ENCODE peak calls at places on chromosomes 3 and 15, in four cellular contexts. C, G, N and Q are unnamed samples.
A peak's percentile ranks its signal among the peaks of the same experiment; 100 is the strongest.

GRCh38 chr3:66483006-66483928 is 17.6 kb downstream of the LRIG1 start:
- DNase-seq in C (peak; percentile 85), G (no peak), N (peak; percentile 58), Q (no peak)

GRCh38 chr3:50226888-50227389 is 9.1 kb upstream of the GNAI2 start:
- DNase-seq in C (peak; percentile 59), G (peak; percentile 63), N (no peak), Q (peak; percentile 45)

GRCh38 chr3:123638936-123639680 is 54.3 kb upstream of the HACD2 start:
- DNase-seq in C (no peak), G (no peak), N (no peak), Q (no peak)

GRCh38 chr3:184372911-184373310 is 5.1 kb downstream of the THPO start:
- DNase-seq in C (no peak), G (no peak), N (no peak), Q (no peak)

GRCh38 chr15:39835550-39835949 is 52.9 kb upstream of the FSIP1 start:
- DNase-seq in C (no peak), G (peak; percentile 10), N (no peak), Q (no peak)

GRCh38 chr3:58036287-58037032 is 28.2 kb downstream of the FLNB start:
- DNase-seq in C (no peak), G (no peak), N (no peak), Q (no peak)

GRCh38 chr3:111831840-111832239 is 27.2 kb upstream of the PHLDB2 start:
- DNase-seq in C (no peak), G (no peak), N (no peak), Q (no peak)

GRCh38 chr3:127824151-127824825 is 2.0 kb upstream of the MGLL start:
- DNase-seq in C (no peak), G (no peak), N (no peak), Q (no peak)

GRCh38 chr3:62630664-62631063 is 244.6 kb downstream of the CADPS start:
- DNase-seq in C (no peak), G (no peak), N (no peak), Q (no peak)

GRCh38 chr3:146581877-146582508 is 23.2 kb downstream of the PLSCR5 start:
- DNase-seq in C (no peak), G (peak; percentile 13), N (no peak), Q (no peak)

GRCh38 chr3:79766474-79767193 is 1.2 kb downstream of the ROBO1 start:
- DNase-seq in C (no peak), G (no peak), N (no peak), Q (peak; percentile 78)

GRCh38 chr3:174387736-174388135 is 471.4 kb upstream of the NAALADL2 start:
- DNase-seq in C (no peak), G (no peak), N (no peak), Q (no peak)

GRCh38 chr15:65916041-65916663 is 46.9 kb downstream of the RAB11A start:
- DNase-seq in C (no peak), G (no peak), N (no peak), Q (no peak)

GRCh38 chr15:76206325-76206976 is 104.8 kb downstream of the ETFA start:
- DNase-seq in C (peak; percentile 93), G (peak; percentile 40), N (peak; percentile 91), Q (peak; percentile 84)

GRCh38 chr15:101050647-101051290 is 131.6 kb downstream of the LRRK1 start:
- DNase-seq in C (no peak), G (no peak), N (no peak), Q (no peak)

GRCh38 chr3:197015790-197016705 is 13.6 kb downstream of the MELTF start:
- DNase-seq in C (no peak), G (no peak), N (no peak), Q (peak; percentile 50)

GRCh38 chr3:197017003-197017402 is 12.6 kb downstream of the MELTF start:
- DNase-seq in C (no peak), G (no peak), N (no peak), Q (no peak)

GRCh38 chr3:197014942-197015575 is 14.6 kb downstream of the MELTF start:
- DNase-seq in C (no peak), G (no peak), N (no peak), Q (no peak)

GRCh38 chr3:197012021-197012883 is 17.4 kb downstream of the MELTF start:
- DNase-seq in C (no peak), G (no peak), N (no peak), Q (no peak)

DNA sequence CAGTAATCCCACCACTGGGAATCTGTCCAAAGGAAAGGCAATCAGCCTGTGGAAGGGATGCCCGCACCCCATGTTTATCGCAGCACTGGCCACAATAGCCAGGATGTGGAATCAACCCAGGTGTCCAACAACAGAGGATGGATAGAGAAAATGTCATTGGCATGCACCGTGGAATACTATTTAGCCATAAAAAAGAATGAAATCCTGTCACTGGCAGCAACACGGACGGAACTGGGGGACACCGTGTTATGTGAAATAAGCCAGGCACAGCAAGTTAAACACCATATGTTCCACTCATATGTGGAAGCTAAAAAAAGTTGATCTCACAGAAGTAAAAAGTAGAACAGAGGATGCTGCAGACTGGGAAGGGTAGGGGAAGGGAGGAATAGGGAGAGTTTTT is 15.6 kb downstream of the MELTF start:
- DNase-seq in C (no peak), G (no peak), N (no peak), Q (no peak)
- TF ChIP-seq POLR2A in C (no peak), G (no peak), N (no peak), Q (no peak)

DNA sequence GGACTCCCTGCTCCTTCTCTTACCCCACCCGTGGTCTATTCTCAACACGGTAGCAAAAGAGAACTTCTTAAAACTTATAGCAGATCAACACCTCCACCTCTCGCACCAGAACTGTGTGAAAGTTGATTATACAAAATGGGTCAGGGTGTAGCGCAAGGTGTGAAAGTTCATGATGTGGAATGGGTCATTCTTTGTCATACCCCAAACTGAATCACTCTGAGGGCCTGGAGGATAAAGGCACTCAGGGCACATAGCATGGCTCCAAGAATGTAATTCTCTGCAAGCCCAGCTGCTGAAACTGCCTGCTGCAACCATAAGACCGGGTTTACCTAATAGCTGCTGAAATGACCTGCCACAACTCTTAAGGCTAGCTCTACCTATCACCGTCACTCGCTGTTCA is 70.0 kb downstream of the FOXP1 start:
- DNase-seq in C (no peak), G (no peak), N (no peak), Q (no peak)
- H3K4me1 ChIP-seq in C (peaks cover 28% of the 10 kb centered on the region), G (peaks cover 60% of the 10 kb centered on the region), N (peaks cover 17% of the 10 kb centered on the region), Q (peaks cover 8% of the 10 kb centered on the region)

GRCh38 chr15:59160880-59161593 is 45.6 kb upstream of the LDHAL6B start:
- DNase-seq in C (no peak), G (peak; percentile 59), N (no peak), Q (no peak)
- TF ChIP-seq CTCF in C (no peak), G (peak; percentile 62), N (no peak), Q (peak; percentile 32)

GRCh38 chr15:89323825-89324224 is 10.8 kb downstream of the POLG start:
- DNase-seq in C (no peak), G (no peak), N (no peak), Q (no peak)

GRCh38 chr15:89322822-89323221 is 11.8 kb downstream of the POLG start:
- DNase-seq in C (no peak), G (no peak), N (no peak), Q (no peak)

GRCh38 chr15:89320200-89320599 is 14.4 kb downstream of the POLG start:
- DNase-seq in C (no peak), G (no peak), N (no peak), Q (no peak)

GRCh38 chr15:89325039-89325803 is 9.4 kb downstream of the POLG start:
- DNase-seq in C (no peak), G (no peak), N (no peak), Q (peak; percentile 54)

DNA sequence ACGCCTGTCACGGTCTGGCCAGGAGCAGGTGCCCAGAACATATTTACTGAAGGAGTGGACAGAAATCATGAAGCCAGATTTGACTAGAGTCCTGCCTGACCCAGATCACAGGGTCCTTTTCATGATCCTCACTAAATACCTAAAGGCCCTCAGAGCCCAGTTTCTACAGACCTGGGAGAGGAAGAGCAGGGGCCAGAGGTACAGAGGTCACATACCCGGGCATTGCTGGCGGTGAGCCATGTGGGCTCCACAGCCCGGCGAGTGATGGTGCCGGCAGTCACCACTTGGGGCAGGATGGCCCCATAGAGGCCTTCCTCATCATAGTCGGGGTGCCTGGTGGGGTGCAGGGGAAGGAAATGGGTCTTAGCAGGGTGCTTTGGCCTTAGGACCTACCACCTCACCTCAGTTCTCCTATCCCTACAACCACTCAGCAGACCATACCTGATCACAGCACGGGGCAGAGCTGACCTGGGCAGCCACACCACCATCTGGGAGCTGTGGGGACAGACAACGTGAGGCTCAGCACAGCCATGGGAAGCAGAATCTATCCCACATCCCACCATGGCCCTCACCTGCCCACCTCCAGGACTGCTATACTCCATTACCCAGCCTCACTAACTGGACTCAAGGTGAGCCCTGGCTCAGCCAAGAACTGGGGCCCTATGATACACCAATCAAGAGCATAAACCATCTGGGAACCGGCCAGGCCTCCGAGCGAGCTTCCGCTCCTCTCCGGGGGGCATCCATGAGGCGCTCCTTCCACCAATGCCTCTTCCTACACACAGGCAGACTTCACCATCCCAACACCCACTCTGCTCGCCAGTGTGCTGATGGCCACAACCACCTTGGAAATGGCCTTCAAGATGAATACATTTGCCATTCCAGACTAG is 12.9 kb downstream of the POLG start:
- DNase-seq in C (no peak), G (no peak), N (no peak), Q (no peak)
- TF ChIP-seq POLR2A in C (no peak), G (no peak), N (no peak), Q (no peak)